ENCODE peak calls at places on chromosomes 2 and 18, in seven cellular contexts. P is foreskin keratinocyte; Z is Right ventricle myocardium superior; J is pancreas; F is heart right ventricle; O is activated CD4-positive, CD25-positive, alpha-beta regulatory T cell treated with anti-CD3 and anti-CD28 coated beads, Interleukin-2, amount 50 U/mL, for 24 hours; X is left lobe of liver. L is an unnamed sample.

GRCh38 chr2:69477627-69478026 is 40.4 kb upstream of the NFU1 start:
- ATAC-seq in P (no peak), Z (no peak), J (no peak), F (no peak), O (peak; percentile 84), X (no peak), L (no peak)

GRCh38 chr2:70123829-70124117 is 36.5 kb downstream of the PCBP1 start:
- ATAC-seq in P (no peak), Z (no peak), J (peak; percentile 9), F (no peak), O (peak; percentile 2), X (no peak), L (no peak)

GRCh38 chr2:54589340-54590215 is 133.5 kb downstream of the SPTBN1 start:
- ATAC-seq in P (peak; percentile 21), Z (peak; percentile 14), J (peak; percentile 64), F (peak; percentile 67), O (peak; percentile 75), X (peak; percentile 68), L (peak; percentile 27)

GRCh38 chr2:101012054-101012705 is 10.1 kb downstream of the RPL31 start:
- ATAC-seq in P (no peak), Z (no peak), J (no peak), F (no peak), O (peak; percentile 74), X (no peak), L (no peak)

GRCh38 chr2:53173698-53174455 is 593.7 kb upstream of the CHAC2 start:
- ATAC-seq in P (no peak), Z (no peak), J (no peak), F (no peak), O (no peak), X (no peak), L (no peak)

GRCh38 chr2:88212251-88212790 is 42.2 kb downstream of the THNSL2 start:
- ATAC-seq in P (peak; percentile 79), Z (no peak), J (no peak), F (no peak), O (no peak), X (peak; percentile 64), L (peak; percentile 53)

GRCh38 chr2:54981409-54981808 is 68.8 kb downstream of the RTN4 start:
- ATAC-seq in P (no peak), Z (no peak), J (peak; percentile 25), F (no peak), O (no peak), X (peak; percentile 72), L (no peak)

GRCh38 chr18:51188024-51188701 is 9.3 kb downstream of the MEX3C start:
- ATAC-seq in P (no peak), Z (no peak), J (no peak), F (no peak), O (peak; percentile 44), X (no peak), L (no peak)

GRCh38 chr18:67194886-67195285 is 321.6 kb downstream of the DSEL start:
- ATAC-seq in P (no peak), Z (no peak), J (no peak), F (no peak), O (no peak), X (no peak), L (no peak)

GRCh38 chr18:43758734-43759133 is 481.4 kb upstream of the SYT4 start:
- ATAC-seq in P (no peak), Z (no peak), J (no peak), F (no peak), O (no peak), X (no peak), L (no peak)

GRCh38 chr2:81648370-81648769 is 1343.8 kb upstream of the LRRTM1 start:
- ATAC-seq in P (no peak), Z (no peak), J (no peak), F (no peak), O (no peak), X (no peak), L (no peak)

GRCh38 chr2:207505728-207506127 is 24.0 kb upstream of the CREB1 start:
- ATAC-seq in P (peak; percentile 90), Z (no peak), J (no peak), F (no peak), O (peak; percentile 46), X (no peak), L (peak; percentile 77)

GRCh38 chr18:46407471-46408166 is 249.4 kb downstream of the LOXHD1 start:
- ATAC-seq in P (peak; percentile 69), Z (peak; percentile 58), J (no peak), F (peak; percentile 30), O (no peak), X (no peak), L (peak; percentile 24)

GRCh38 chr2:121134728-121135127 is 150.3 kb downstream of the TFCP2L1 start:
- ATAC-seq in P (no peak), Z (no peak), J (no peak), F (no peak), O (no peak), X (no peak), L (no peak)

GRCh38 chr2:158095269-158095668 is 6.4 kb upstream of the UPP2 start:
- ATAC-seq in P (no peak), Z (no peak), J (no peak), F (no peak), O (no peak), X (no peak), L (no peak)

GRCh38 chr2:19425419-19425818 is 67.0 kb upstream of the OSR1 start:
- ATAC-seq in P (no peak), Z (peak; percentile 83), J (no peak), F (no peak), O (no peak), X (no peak), L (no peak)

GRCh38 chr2:127701651-127702394 is 526 bp downstream of the SFT2D3 start:
- ATAC-seq in P (peak; percentile 82), Z (peak; percentile 66), J (peak; percentile 69), F (peak; percentile 65), O (peak; percentile 78), X (peak; percentile 61), L (peak; percentile 80)

GRCh38 chr2:207091175-207091574 is 74.6 kb downstream of the KLF7 start:
- ATAC-seq in P (no peak), Z (peak; percentile 81), J (no peak), F (peak; percentile 80), O (no peak), X (peak; percentile 53), L (no peak)

GRCh38 chr2:1504311-1504750 is 91.1 kb downstream of the TPO start:
- ATAC-seq in P (no peak), Z (no peak), J (no peak), F (no peak), O (no peak), X (no peak), L (no peak)

GRCh38 chr2:105571445-105571987 is 172.7 kb upstream of the FHL2 start:
- ATAC-seq in P (no peak), Z (no peak), J (no peak), F (no peak), O (no peak), X (no peak), L (no peak)

GRCh38 chr2:143428700-143429099 is 299.5 kb downstream of the ARHGAP15 start:
- ATAC-seq in P (peak; percentile 68), Z (no peak), J (no peak), F (no peak), O (peak; percentile 97), X (no peak), L (no peak)

GRCh38 chr2:12709207-12709522 is 7.6 kb upstream of the TRIB2 start:
- ATAC-seq in P (no peak), Z (no peak), J (no peak), F (no peak), O (peak; percentile 92), X (no peak), L (no peak)

GRCh38 chr2:133655565-133656113 is 87.4 kb upstream of the NCKAP5 start:
- ATAC-seq in P (no peak), Z (no peak), J (no peak), F (no peak), O (no peak), X (no peak), L (no peak)

GRCh38 chr18:3015203-3015590 is 2.3 kb upstream of the LPIN2 start:
- ATAC-seq in P (peak; percentile 57), Z (no peak), J (no peak), F (no peak), O (no peak), X (no peak), L (no peak)

GRCh38 chr2:179349670-179350303 is 85.2 kb upstream of the SESTD1 start:
- ATAC-seq in P (no peak), Z (no peak), J (no peak), F (no peak), O (no peak), X (no peak), L (no peak)

GRCh38 chr2:202815548-202816420 is 55.8 kb downstream of the ICA1L start:
- ATAC-seq in P (no peak), Z (peak; percentile 82), J (no peak), F (no peak), O (no peak), X (peak; percentile 27), L (no peak)

GRCh38 chr2:8376603-8377423 is 305.0 kb upstream of the ID2 start:
- ATAC-seq in P (no peak), Z (no peak), J (no peak), F (no peak), O (peak; percentile 48), X (no peak), L (no peak)

L was measured in esophagus mucosa.